ENCODE peak calls at places on chromosomes 13 and 19, in five cellular contexts. Q is IMR-90; S is tibial nerve; K is CD4-positive, alpha-beta T cell; I is body of pancreas. U is an unnamed sample.

GRCh38 chr13:48908381-48909087 is 67.2 kb upstream of the FNDC3A start:
- DNase-seq in Q (peak), S (no peak), K (no peak), I (no peak), U (no peak)

GRCh38 chr13:113816925-113817859 is 46.7 kb downstream of the GAS6 start:
- DNase-seq in Q (peak), S (peak), K (peak), I (peak), U (peak)

GRCh38 chr19:1790054-1790762 is 21.9 kb downstream of the ATP8B3 start:
- DNase-seq in Q (no peak), S (no peak), K (no peak), I (no peak), U (no peak)

GRCh38 chr19:40822161-40822560 is 23.2 kb downstream of the EGLN2 start:
- DNase-seq in Q (no peak), S (no peak), K (no peak), I (no peak), U (no peak)

GRCh38 chr19:12789098-12789903 is 2.0 kb upstream of the JUNB start:
- DNase-seq in Q (peak), S (no peak), K (no peak), I (no peak), U (no peak)

GRCh38 chr19:54331626-54332025 is 7.3 kb downstream of the LILRA4 start:
- DNase-seq in Q (no peak), S (no peak), K (no peak), I (no peak), U (no peak)

GRCh38 chr13:51772781-51773180 is 31.2 kb downstream of the DHRS12 start:
- DNase-seq in Q (no peak), S (no peak), K (no peak), I (no peak), U (no peak)

GRCh38 chr13:67043901-67044300 is 186.2 kb downstream of the PCDH9 start:
- DNase-seq in Q (peak), S (no peak), K (no peak), I (no peak), U (no peak)

GRCh38 chr19:55284405-55285058 is 735 bp downstream of the BRSK1 start:
- DNase-seq in Q (no peak), S (no peak), K (no peak), I (no peak), U (no peak)

GRCh38 chr13:48790199-48790598 is 136.5 kb downstream of the CYSLTR2 start:
- DNase-seq in Q (no peak), S (no peak), K (no peak), I (no peak), U (no peak)

GRCh38 chr19:6250024-6250605 is 29.7 kb downstream of the MLLT1 start:
- DNase-seq in Q (peak), S (no peak), K (no peak), I (no peak), U (no peak)

GRCh38 chr13:75769141-75769905 is 133.2 kb downstream of the LMO7 start:
- DNase-seq in Q (no peak), S (no peak), K (no peak), I (no peak), U (no peak)

GRCh38 chr13:49042476-49042875 is 66.8 kb downstream of the FNDC3A start:
- DNase-seq in Q (peak), S (no peak), K (no peak), I (no peak), U (no peak)

GRCh38 chr19:41031926-41032325 is 40.8 kb downstream of the CYP2B6 start:
- DNase-seq in Q (no peak), S (no peak), K (no peak), I (no peak), U (no peak)

GRCh38 chr19:3479819-3480215 is 508 bp downstream of the SMIM24 start:
- DNase-seq in Q (no peak), S (no peak), K (no peak), I (no peak), U (no peak)

GRCh38 chr13:51070005-51070649 is 40.9 kb downstream of the C13orf42 start:
- DNase-seq in Q (peak), S (peak), K (peak), I (peak), U (peak)

GRCh38 chr13:28273919-28274318 is 135.6 kb downstream of the PAN3 start:
- DNase-seq in Q (peak), S (no peak), K (no peak), I (no peak), U (no peak)

GRCh38 chr19:42284641-42285341 is 15.7 kb downstream of the CIC start:
- DNase-seq in Q (no peak), S (no peak), K (peak), I (peak), U (no peak)

GRCh38 chr19:5440299-5440698 is 14.9 kb upstream of the ZNRF4 start:
- DNase-seq in Q (no peak), S (no peak), K (no peak), I (no peak), U (no peak)

GRCh38 chr13:37074703-37075102 is 15.2 kb upstream of the SUPT20H start:
- DNase-seq in Q (peak), S (no peak), K (no peak), I (no peak), U (no peak)

GRCh38 chr19:35090160-35090794 is 25.3 kb upstream of the FXYD3 start:
- DNase-seq in Q (peak), S (peak), K (peak), I (peak), U (peak)

GRCh38 chr13:32278456-32278855 is 36.7 kb downstream of the ZAR1L start:
- DNase-seq in Q (peak), S (no peak), K (no peak), I (no peak), U (no peak)

GRCh38 chr13:20945952-20946383 is 43.4 kb upstream of the XPO4 start:
- DNase-seq in Q (no peak), S (no peak), K (no peak), I (no peak), U (no peak)

GRCh38 chr19:29376855-29377354 is 148.9 kb upstream of the VSTM2B start:
- DNase-seq in Q (no peak), S (no peak), K (no peak), I (no peak), U (no peak)

GRCh38 chr13:111861766-111862366 is 205.1 kb upstream of the SOX1 start:
- DNase-seq in Q (no peak), S (no peak), K (no peak), I (no peak), U (no peak)

GRCh38 chr19:35622750-35623149 is 6.1 kb upstream of the RBM42 start:
- DNase-seq in Q (no peak), S (no peak), K (no peak), I (no peak), U (no peak)

GRCh38 chr19:7652061-7652641 is 15.2 kb downstream of the STXBP2 start:
- DNase-seq in Q (peak), S (peak), K (peak), I (peak), U (peak)

GRCh38 chr13:30222253-30222652 is 85.1 kb downstream of the KATNAL1 start:
- DNase-seq in Q (peak), S (no peak), K (no peak), I (no peak), U (no peak)

GRCh38 chr19:17311455-17312248 is 2.3 kb downstream of the DDA1 start:
- DNase-seq in Q (peak), S (no peak), K (no peak), I (no peak), U (no peak)

GRCh38 chr19:41939861-41940442 is 11.7 kb upstream of the ERFL start:
- DNase-seq in Q (no peak), S (no peak), K (no peak), I (no peak), U (no peak)

GRCh38 chr19:34232566-34233481 is 21.5 kb upstream of the GARRE1 start:
- DNase-seq in Q (peak), S (no peak), K (no peak), I (peak), U (no peak)

GRCh38 chr13:78999494-78999893 is 340.5 kb upstream of the OBI1 start:
- DNase-seq in Q (no peak), S (no peak), K (no peak), I (no peak), U (no peak)

GRCh38 chr13:98664510-98664909 is 87.6 kb upstream of the STK24 start:
- DNase-seq in Q (no peak), S (no peak), K (no peak), I (no peak), U (no peak)

GRCh38 chr13:102597029-102598015 is 536 bp downstream of the TPP2 start:
- DNase-seq in Q (peak), S (no peak), K (no peak), I (peak), U (no peak)

GRCh38 chr13:28830580-28830979 is 10.4 kb downstream of the MTUS2 start:
- DNase-seq in Q (no peak), S (no peak), K (no peak), I (no peak), U (no peak)

GRCh38 chr13:23455401-23456185 is 22.1 kb upstream of the SACS start:
- DNase-seq in Q (no peak), S (no peak), K (no peak), I (no peak), U (no peak)
- TF ChIP-seq CTCF in Q (no peak), S (no peak), K (no peak), I (no peak), U (no peak)

DNA sequence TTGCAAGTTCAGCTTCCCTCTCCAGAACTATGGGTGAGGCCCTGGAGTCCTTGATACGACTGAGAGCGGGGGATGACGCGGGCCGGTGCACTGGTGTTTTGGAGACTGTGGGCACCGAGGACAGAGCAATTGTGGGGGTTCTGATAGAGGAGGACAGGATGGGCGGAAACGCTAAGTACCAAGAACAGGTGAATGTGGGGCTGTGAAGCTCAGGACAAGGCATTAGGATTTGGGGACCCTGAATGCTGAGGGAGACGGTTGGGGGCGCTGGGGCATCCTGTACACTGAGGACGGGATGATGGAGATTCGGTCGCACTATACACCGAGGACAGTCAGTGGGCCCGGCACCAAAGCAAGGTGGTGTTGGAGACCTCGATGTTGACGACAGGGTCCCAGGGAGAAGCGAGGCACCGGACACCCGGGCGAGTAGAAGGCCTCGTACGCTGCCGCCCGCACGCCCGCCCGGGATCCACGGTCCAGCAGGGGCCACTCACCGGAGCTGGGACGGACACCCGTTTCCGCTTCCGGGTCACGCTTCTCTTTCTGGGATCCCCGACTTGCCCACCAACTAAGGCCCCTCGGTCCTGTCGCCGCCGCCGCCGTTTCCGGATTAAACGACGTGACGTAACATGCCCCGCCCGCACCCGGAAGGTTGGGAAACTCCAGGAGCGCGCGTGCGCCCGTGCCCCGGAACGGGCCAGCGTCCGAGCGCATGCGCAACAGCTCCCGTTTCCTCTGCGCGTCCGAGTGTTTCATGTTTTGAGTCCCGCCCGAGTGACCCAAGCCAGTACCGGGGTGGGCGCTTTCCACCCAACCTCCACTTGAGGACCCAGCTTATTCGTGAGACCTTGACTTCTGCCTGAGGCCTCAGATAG is at the start of gene CHMP2A:
- DNase-seq in Q (peak), S (peak), K (peak), I (peak), U (peak)
- TF ChIP-seq CTCF in Q (no peak), S (no peak), K (no peak), I (no peak), U (no peak)

DNA sequence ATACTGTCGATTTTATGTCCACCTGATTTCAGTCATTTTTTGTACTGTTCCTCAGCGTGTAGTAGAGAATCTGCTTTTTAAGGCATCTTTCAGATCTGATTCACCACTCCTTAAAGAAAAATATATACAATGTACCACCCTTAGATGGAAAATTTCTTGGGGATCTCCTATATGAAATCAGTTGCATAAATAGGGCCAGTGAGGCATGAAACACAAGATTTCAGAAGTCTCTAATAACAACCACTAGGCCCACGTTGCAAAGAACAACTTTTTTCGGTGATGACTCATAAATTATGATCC is 1.4 kb downstream of the USP12 start:
- DNase-seq in Q (peak), S (no peak), K (no peak), I (no peak), U (no peak)
- TF ChIP-seq CTCF in Q (no peak), S (no peak), K (no peak), I (no peak), U (no peak)

DNA sequence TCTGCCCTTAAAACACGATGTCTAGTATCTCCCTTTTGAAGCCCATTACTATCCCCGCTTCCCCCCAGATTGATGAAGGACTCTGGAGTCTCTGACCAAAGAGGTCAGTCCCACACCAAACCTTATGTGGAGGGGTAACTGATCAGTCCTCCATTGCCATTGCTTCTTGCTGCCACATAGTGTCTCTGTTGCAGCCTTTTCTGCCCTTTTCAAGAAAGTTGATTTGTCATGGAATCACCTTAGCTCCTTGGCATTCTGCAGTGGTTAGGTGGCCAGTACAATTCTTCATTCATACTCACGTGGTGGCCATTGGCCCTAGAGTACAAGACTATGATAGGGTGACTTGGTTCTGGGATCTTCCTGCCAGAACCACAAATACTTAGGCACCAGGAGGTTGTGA is 8.4 kb upstream of the HTR2A start:
- DNase-seq in Q (peak), S (no peak), K (no peak), I (no peak), U (no peak)
- TF ChIP-seq CTCF in Q (peak), S (no peak), K (no peak), I (no peak), U (no peak)

GRCh38 chr19:45440259-45440638 is 16.5 kb upstream of the ERCC1 start:
- DNase-seq in Q (no peak), S (no peak), K (no peak), I (no peak), U (no peak)

GRCh38 chr19:45440873-45441654 is 17.3 kb upstream of the ERCC1 start:
- DNase-seq in Q (peak), S (no peak), K (no peak), I (no peak), U (no peak)

GRCh38 chr19:45439190-45439568 is 15.5 kb upstream of the ERCC1 start:
- DNase-seq in Q (no peak), S (no peak), K (no peak), I (no peak), U (no peak)

GRCh38 chr19:45437328-45437727 is 13.6 kb upstream of the ERCC1 start:
- DNase-seq in Q (no peak), S (no peak), K (no peak), I (no peak), U (no peak)

GRCh38 chr19:45439569-45440258 is 16.0 kb upstream of the ERCC1 start:
- DNase-seq in Q (peak), S (peak), K (peak), I (peak), U (peak)
- TF ChIP-seq CTCF in Q (peak), S (peak), K (peak), I (peak), U (peak)

DNA sequence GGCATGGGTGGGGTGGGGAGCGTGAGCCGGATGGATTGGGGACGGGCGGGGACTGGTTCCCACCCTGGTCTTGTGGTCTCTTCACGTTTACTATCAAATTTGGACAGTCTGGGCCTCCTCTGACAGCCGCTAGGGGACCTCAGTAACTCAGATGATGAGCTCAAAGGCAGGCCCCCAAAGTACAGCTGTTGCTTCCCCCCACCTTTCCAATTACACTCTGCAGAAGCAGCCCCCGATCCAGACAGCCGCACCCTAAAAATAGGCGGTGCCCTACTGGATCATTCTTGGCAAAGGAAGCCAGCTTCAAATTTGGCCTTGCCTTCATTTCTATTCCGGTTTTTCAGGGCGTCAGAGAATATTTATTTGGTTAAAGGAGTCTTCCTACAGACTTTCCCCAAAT is 1.9 kb upstream of the FOXO1 start:
- DNase-seq in Q (no peak), S (peak), K (no peak), I (no peak), U (no peak)
- TF ChIP-seq CTCF in Q (peak), S (peak), K (peak), I (no peak), U (no peak)

GRCh38 chr13:64819081-64819480 is 2411.1 kb downstream of the PCDH9 start:
- DNase-seq in Q (peak), S (no peak), K (no peak), I (no peak), U (no peak)
- TF ChIP-seq CTCF in Q (no peak), S (no peak), K (no peak), I (no peak), U (no peak)

GRCh38 chr13:80035096-80035495 is 305.8 kb downstream of the SPRY2 start:
- DNase-seq in Q (no peak), S (no peak), K (no peak), I (no peak), U (no peak)

GRCh38 chr13:80029170-80029569 is 311.8 kb downstream of the SPRY2 start:
- DNase-seq in Q (no peak), S (no peak), K (no peak), I (peak), U (no peak)

GRCh38 chr13:80033286-80033685 is 307.6 kb downstream of the SPRY2 start:
- DNase-seq in Q (no peak), S (no peak), K (no peak), I (no peak), U (no peak)

DNA sequence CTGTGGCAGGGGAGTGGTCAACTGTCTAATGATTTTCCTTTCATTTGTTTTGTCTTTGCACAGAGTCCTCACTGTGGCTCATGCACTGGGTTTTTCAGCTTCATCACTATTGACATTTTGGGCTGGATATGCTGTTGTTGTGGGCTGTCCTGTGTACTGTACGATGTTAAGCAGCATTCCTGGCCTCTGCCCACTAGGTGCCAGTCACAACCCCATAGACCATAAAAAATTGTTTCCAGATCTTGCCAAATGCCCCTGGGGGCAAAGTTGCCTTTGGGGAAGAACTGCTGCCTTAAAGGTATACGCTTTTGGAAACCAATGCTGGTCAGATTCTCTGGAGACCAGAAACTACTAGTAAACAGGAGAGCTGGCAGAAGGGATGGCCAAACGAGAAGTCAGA is 310.4 kb downstream of the SPRY2 start:
- DNase-seq in Q (no peak), S (no peak), K (no peak), I (peak), U (no peak)
- TF ChIP-seq CTCF in Q (no peak), S (no peak), K (no peak), I (peak), U (no peak)

GRCh38 chr13:77478645-77478997 is 56.9 kb upstream of the SCEL start:
- DNase-seq in Q (no peak), S (no peak), K (no peak), I (no peak), U (no peak)
- TF ChIP-seq CTCF in Q (no peak), S (no peak), K (peak), I (no peak), U (no peak)

U was measured in omental fat pad.